ENCODE peak calls at places on chromosomes 13 and 19, in four cellular contexts. P is stomach, E is A549, L is IMR-90. O is an unnamed sample.

GRCh38 chr19:39052243-39052746 is 19.9 kb upstream of the FBXO27 start:
- DNase-seq in P (peak; percentile 68), E (peak; percentile 87), L (peak; percentile 58), O (peak; percentile 81)

GRCh38 chr13:76029088-76029487 is 393.0 kb downstream of the LMO7 start:
- DNase-seq in P (no peak), E (no peak), L (no peak), O (peak; percentile 80)

GRCh38 chr13:24670927-24671326 is 9.3 kb upstream of the ATP12A start:
- DNase-seq in P (no peak), E (peak; percentile 60), L (no peak), O (peak; percentile 6)

GRCh38 chr19:1847684-1848398 is 442 bp downstream of the REXO1 start:
- DNase-seq in P (no peak), E (no peak), L (peak; percentile 40), O (peak; percentile 87)

GRCh38 chr13:33874871-33875270 is 56.9 kb downstream of the RFC3 start:
- DNase-seq in P (no peak), E (peak; percentile 18), L (no peak), O (no peak)

GRCh38 chr13:61774903-61775302 is 359.3 kb upstream of the PCDH20 start:
- DNase-seq in P (no peak), E (no peak), L (no peak), O (no peak)

GRCh38 chr19:2469102-2469914 is 6.6 kb upstream of the GADD45B start:
- DNase-seq in P (no peak), E (peak; percentile 88), L (peak; percentile 78), O (no peak)

GRCh38 chr13:46569471-46569870 is 16.5 kb downstream of the LRCH1 start:
- DNase-seq in P (no peak), E (no peak), L (no peak), O (no peak)

GRCh38 chr13:55000043-55000442 is 1971.4 kb downstream of the OLFM4 start:
- DNase-seq in P (no peak), E (no peak), L (no peak), O (no peak)

GRCh38 chr19:57903298-57904174 is 12.9 kb downstream of the ZNF417 start:
- DNase-seq in P (no peak), E (peak; percentile 43), L (peak; percentile 53), O (peak; percentile 24)

GRCh38 chr19:34661357-34661756 is 15.6 kb downstream of the SCGB2B2 start:
- DNase-seq in P (peak; percentile 45), E (no peak), L (no peak), O (no peak)

GRCh38 chr19:48724796-48725753 is 5.5 kb upstream of the MAMSTR start:
- DNase-seq in P (no peak), E (peak; percentile 84), L (peak; percentile 93), O (peak; percentile 77)

GRCh38 chr13:91133941-91134772 is 213.3 kb upstream of the MIR17HG start:
- DNase-seq in P (peak; percentile 42), E (peak; percentile 57), L (peak; percentile 54), O (peak; percentile 36)

GRCh38 chr13:31105020-31105800 is 56.5 kb downstream of the HSPH1 start:
- DNase-seq in P (no peak), E (no peak), L (peak; percentile 26), O (no peak)

GRCh38 chr19:50509366-50509765 is 1.6 kb downstream of the JOSD2 start:
- DNase-seq in P (no peak), E (no peak), L (no peak), O (peak; percentile 38)

GRCh38 chr13:51806571-51806970 is 2.6 kb upstream of the DHRS12 start:
- DNase-seq in P (peak; percentile 56), E (peak; percentile 35), L (peak; percentile 34), O (peak; percentile 59)

GRCh38 chr13:113442985-113443362 is 10.3 kb downstream of the ADPRHL1 start:
- DNase-seq in P (no peak), E (no peak), L (no peak), O (no peak)

GRCh38 chr13:78978381-78978998 is 319.5 kb upstream of the OBI1 start:
- DNase-seq in P (peak; percentile 25), E (peak; percentile 56), L (peak; percentile 61), O (peak; percentile 47)

GRCh38 chr13:109297628-109298027 is 488.8 kb downstream of the IRS2 start:
- DNase-seq in P (no peak), E (no peak), L (peak; percentile 90), O (no peak)

GRCh38 chr19:1473056-1473400 is 6.0 kb downstream of the C19orf25 start:
- DNase-seq in P (no peak), E (no peak), L (no peak), O (no peak)

GRCh38 chr19:14375582-14376291 is 5.5 kb upstream of the ADGRE5 start:
- DNase-seq in P (no peak), E (no peak), L (peak; percentile 22), O (no peak)
- TF ChIP-seq POLR2A in P (no peak), E (no peak), L (no peak), O (no peak)

GRCh38 chr19:10402441-10403038 is 802 bp downstream of the CDC37 start:
- DNase-seq in P (no peak), E (no peak), L (no peak), O (no peak)
- TF ChIP-seq POLR2A in P (no peak), E (no peak), L (no peak), O (no peak)

GRCh38 chr19:55069137-55069858 is 6.3 kb upstream of the RDH13 start:
- DNase-seq in P (peak; percentile 81), E (peak; percentile 82), L (no peak), O (no peak)
- TF ChIP-seq POLR2A in P (no peak), E (no peak), L (no peak), O (no peak)

GRCh38 chr19:18424122-18424889 is 5.1 kb downstream of the SSBP4 start:
- DNase-seq in P (no peak), E (no peak), L (no peak), O (no peak)

GRCh38 chr19:18424890-18425514 is 5.8 kb downstream of the SSBP4 start:
- DNase-seq in P (no peak), E (no peak), L (no peak), O (no peak)

GRCh38 chr19:18422530-18423191 is 3.5 kb downstream of the SSBP4 start:
- DNase-seq in P (no peak), E (no peak), L (no peak), O (no peak)

GRCh38 chr19:18421371-18421959 is 2.3 kb downstream of the SSBP4 start:
- DNase-seq in P (no peak), E (no peak), L (no peak), O (no peak)

GRCh38 chr19:18423258-18424020 is 4.2 kb downstream of the SSBP4 start:
- DNase-seq in P (no peak), E (no peak), L (no peak), O (no peak)
- TF ChIP-seq POLR2A in P (no peak), E (no peak), L (no peak), O (no peak)

GRCh38 chr13:48070942-48071341 is 24.0 kb downstream of the MED4 start:
- DNase-seq in P (no peak), E (no peak), L (no peak), O (no peak)

GRCh38 chr13:48069573-48069972 is 25.3 kb downstream of the MED4 start:
- DNase-seq in P (no peak), E (no peak), L (no peak), O (no peak)

GRCh38 chr13:48068952-48069351 is 26.0 kb downstream of the MED4 start:
- DNase-seq in P (no peak), E (no peak), L (no peak), O (no peak)

GRCh38 chr13:48066310-48066989 is 28.5 kb downstream of the MED4 start:
- DNase-seq in P (no peak), E (peak; percentile 20), L (peak; percentile 16), O (peak; percentile 83)

GRCh38 chr13:48068036-48068435 is 26.9 kb downstream of the MED4 start:
- DNase-seq in P (no peak), E (no peak), L (no peak), O (peak; percentile 10)
- TF ChIP-seq POLR2A in P (no peak), E (no peak), L (no peak), O (no peak)

GRCh38 chr19:41531438-41532311 is 44.3 kb upstream of the CEACAM21 start:
- DNase-seq in P (peak; percentile 64), E (peak; percentile 85), L (peak; percentile 31), O (peak; percentile 35)
- TF ChIP-seq POLR2A in P (no peak), E (no peak), L (no peak), O (peak; percentile 65)

GRCh38 chr19:3545669-3546034 is 6.7 kb downstream of the TEKTIP1 start:
- DNase-seq in P (no peak), E (no peak), L (no peak), O (no peak)

GRCh38 chr19:3546119-3546518 is 7.1 kb downstream of the TEKTIP1 start:
- DNase-seq in P (peak; percentile 45), E (no peak), L (no peak), O (no peak)

GRCh38 chr19:3544742-3545668 is 6.0 kb downstream of the TEKTIP1 start:
- DNase-seq in P (peak; percentile 82), E (peak; percentile 63), L (peak; percentile 26), O (peak; percentile 83)

GRCh38 chr19:3543150-3544053 is 4.4 kb downstream of the TEKTIP1 start:
- DNase-seq in P (peak; percentile 79), E (no peak), L (no peak), O (no peak)

GRCh38 chr19:3544054-3544376 is 5.0 kb downstream of the TEKTIP1 start:
- DNase-seq in P (no peak), E (no peak), L (no peak), O (no peak)
- TF ChIP-seq POLR2A in P (no peak), E (no peak), L (no peak), O (no peak)

DNA sequence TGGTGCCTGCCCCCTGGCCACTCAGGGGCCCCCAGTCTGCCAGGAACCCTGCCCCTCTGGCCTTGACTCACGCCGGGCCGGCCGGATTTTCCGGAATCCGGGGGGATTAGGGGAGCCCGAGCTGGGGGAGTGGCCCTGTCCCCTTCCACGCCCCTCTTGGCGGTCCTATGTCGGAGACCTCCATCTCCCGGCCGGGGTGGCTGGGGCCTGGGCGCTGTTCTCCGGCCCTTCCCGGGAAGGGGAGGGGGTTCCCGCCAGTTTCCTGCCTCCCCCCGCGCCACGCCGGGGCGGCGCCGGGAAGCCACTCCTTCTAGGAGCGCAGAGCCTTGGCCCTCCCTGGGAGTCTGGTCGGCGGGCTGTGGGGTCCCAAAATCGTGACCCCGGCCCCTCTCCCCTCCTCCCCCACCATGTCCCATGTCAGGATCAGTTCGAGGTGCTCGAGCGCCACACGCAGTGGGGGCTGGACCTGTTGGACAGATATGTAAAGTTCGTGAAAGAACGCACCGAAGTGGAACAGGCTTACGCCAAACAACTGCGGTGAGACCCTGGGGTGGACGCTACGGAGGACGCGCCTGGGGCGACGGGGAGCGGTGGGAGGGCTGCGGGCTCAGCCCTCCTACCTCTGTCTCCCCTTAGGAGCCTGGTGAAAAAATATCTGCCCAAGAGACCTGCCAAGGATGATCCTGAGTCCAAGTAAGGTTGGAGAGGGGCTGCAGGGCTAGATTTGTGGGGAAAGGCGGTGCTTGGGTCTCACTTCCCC is 1.3 kb downstream of the TRIP10 start:
- DNase-seq in P (peak; percentile 45), E (peak; percentile 27), L (peak; percentile 19), O (no peak)
- TF ChIP-seq POLR2A in P (no peak), E (no peak), L (no peak), O (no peak)

GRCh38 chr19:40231057-40231456 is 4.6 kb upstream of the CCNP start:
- DNase-seq in P (no peak), E (no peak), L (no peak), O (no peak)
- TF ChIP-seq POLR2A in P (no peak), E (no peak), L (no peak), O (no peak)

O was measured in erythroblast.